ENCODE peak calls at places on chromosomes 5 and 9, in nine cellular contexts. One of them, this sample, is unnamed.

GRCh38 chr9:33813712-33814641 is 3.0 kb upstream of the UBE2R2 start:
- DNase-seq in GDM1: no peak
- DNase-seq in SK-N-DZ: peak
- DNase-seq in HepG2: peak
- DNase-seq in stomach: no peak
- DNase-seq in lung microvascular endothelial cell: peak
- DNase-seq in globus pallidus: peak
- DNase-seq in fibroblast of lung: peak
- DNase-seq in stimulated activated CD8-positive, alpha-beta memory T cell treated with anti-CD3 and anti-CD28 coated beads, Interleukin-15, amount 100 ng/mL, for 1 hour: no peak
- DNase-seq in this sample: peak

GRCh38 chr9:33380390-33381094 is 21.8 kb downstream of the AQP7 start:
- DNase-seq in HepG2: no peak
- DNase-seq in stomach: no peak
- DNase-seq in SK-N-DZ: no peak
- DNase-seq in lung microvascular endothelial cell: no peak
- DNase-seq in stimulated activated CD8-positive, alpha-beta memory T cell treated with anti-CD3 and anti-CD28 coated beads, Interleukin-15, amount 100 ng/mL, for 1 hour: no peak
- DNase-seq in GDM1: no peak
- DNase-seq in globus pallidus: no peak
- DNase-seq in fibroblast of lung: no peak
- DNase-seq in this sample: no peak

GRCh38 chr9:120363697-120364096 is 216.3 kb downstream of the CDK5RAP2 start:
- DNase-seq in stimulated activated CD8-positive, alpha-beta memory T cell treated with anti-CD3 and anti-CD28 coated beads, Interleukin-15, amount 100 ng/mL, for 1 hour: no peak
- DNase-seq in fibroblast of lung: no peak
- DNase-seq in lung microvascular endothelial cell: no peak
- DNase-seq in GDM1: no peak
- DNase-seq in HepG2: no peak
- DNase-seq in stomach: no peak
- DNase-seq in SK-N-DZ: peak
- DNase-seq in globus pallidus: no peak
- DNase-seq in this sample: no peak

GRCh38 chr9:127215266-127216209 is 49.0 kb upstream of the GARNL3 start:
- DNase-seq in stomach: no peak
- DNase-seq in HepG2: no peak
- DNase-seq in stimulated activated CD8-positive, alpha-beta memory T cell treated with anti-CD3 and anti-CD28 coated beads, Interleukin-15, amount 100 ng/mL, for 1 hour: no peak
- DNase-seq in GDM1: no peak
- DNase-seq in SK-N-DZ: no peak
- DNase-seq in lung microvascular endothelial cell: no peak
- DNase-seq in fibroblast of lung: no peak
- DNase-seq in globus pallidus: no peak
- DNase-seq in this sample: no peak

GRCh38 chr5:75843319-75843718 is 126.1 kb upstream of the POC5 start:
- DNase-seq in globus pallidus: no peak
- DNase-seq in SK-N-DZ: no peak
- DNase-seq in stimulated activated CD8-positive, alpha-beta memory T cell treated with anti-CD3 and anti-CD28 coated beads, Interleukin-15, amount 100 ng/mL, for 1 hour: no peak
- DNase-seq in fibroblast of lung: no peak
- DNase-seq in stomach: no peak
- DNase-seq in GDM1: no peak
- DNase-seq in HepG2: no peak
- DNase-seq in lung microvascular endothelial cell: no peak
- DNase-seq in this sample: no peak

GRCh38 chr5:110925398-110925797 is 146.1 kb upstream of the TSLP start:
- DNase-seq in HepG2: no peak
- DNase-seq in lung microvascular endothelial cell: no peak
- DNase-seq in fibroblast of lung: peak
- DNase-seq in GDM1: no peak
- DNase-seq in globus pallidus: no peak
- DNase-seq in stimulated activated CD8-positive, alpha-beta memory T cell treated with anti-CD3 and anti-CD28 coated beads, Interleukin-15, amount 100 ng/mL, for 1 hour: no peak
- DNase-seq in SK-N-DZ: no peak
- DNase-seq in stomach: no peak
- DNase-seq in this sample: no peak

GRCh38 chr9:34651876-34652602 is at the start of gene IL11RA:
- DNase-seq in lung microvascular endothelial cell: peak
- DNase-seq in stimulated activated CD8-positive, alpha-beta memory T cell treated with anti-CD3 and anti-CD28 coated beads, Interleukin-15, amount 100 ng/mL, for 1 hour: no peak
- DNase-seq in stomach: peak
- DNase-seq in globus pallidus: peak
- DNase-seq in GDM1: no peak
- DNase-seq in fibroblast of lung: peak
- DNase-seq in HepG2: peak
- DNase-seq in SK-N-DZ: peak
- DNase-seq in this sample: peak

GRCh38 chr9:98391884-98392283 is 136.4 kb upstream of the TBC1D2 start:
- DNase-seq in globus pallidus: no peak
- DNase-seq in SK-N-DZ: no peak
- DNase-seq in GDM1: no peak
- DNase-seq in stomach: no peak
- DNase-seq in stimulated activated CD8-positive, alpha-beta memory T cell treated with anti-CD3 and anti-CD28 coated beads, Interleukin-15, amount 100 ng/mL, for 1 hour: no peak
- DNase-seq in fibroblast of lung: no peak
- DNase-seq in HepG2: no peak
- DNase-seq in lung microvascular endothelial cell: no peak
- DNase-seq in this sample: no peak

GRCh38 chr5:28249771-28250415 is 1211.5 kb upstream of the CDH9 start:
- DNase-seq in SK-N-DZ: no peak
- DNase-seq in GDM1: no peak
- DNase-seq in globus pallidus: no peak
- DNase-seq in HepG2: no peak
- DNase-seq in stimulated activated CD8-positive, alpha-beta memory T cell treated with anti-CD3 and anti-CD28 coated beads, Interleukin-15, amount 100 ng/mL, for 1 hour: no peak
- DNase-seq in lung microvascular endothelial cell: no peak
- DNase-seq in fibroblast of lung: peak
- DNase-seq in stomach: no peak
- DNase-seq in this sample: no peak

GRCh38 chr9:36840895-36841536 is 193.1 kb downstream of the PAX5 start:
- DNase-seq in HepG2: peak
- DNase-seq in stimulated activated CD8-positive, alpha-beta memory T cell treated with anti-CD3 and anti-CD28 coated beads, Interleukin-15, amount 100 ng/mL, for 1 hour: no peak
- DNase-seq in GDM1: no peak
- DNase-seq in SK-N-DZ: no peak
- DNase-seq in lung microvascular endothelial cell: no peak
- DNase-seq in globus pallidus: no peak
- DNase-seq in stomach: no peak
- DNase-seq in fibroblast of lung: no peak
- DNase-seq in this sample: no peak

GRCh38 chr5:547086-547924 is 23.1 kb upstream of the SLC9A3 start:
- DNase-seq in globus pallidus: no peak
- DNase-seq in stomach: no peak
- DNase-seq in lung microvascular endothelial cell: no peak
- DNase-seq in GDM1: no peak
- DNase-seq in fibroblast of lung: no peak
- DNase-seq in HepG2: no peak
- DNase-seq in stimulated activated CD8-positive, alpha-beta memory T cell treated with anti-CD3 and anti-CD28 coated beads, Interleukin-15, amount 100 ng/mL, for 1 hour: no peak
- DNase-seq in SK-N-DZ: no peak
- DNase-seq in this sample: peak

GRCh38 chr9:93170571-93170970 is 13.4 kb upstream of the WNK2 start:
- DNase-seq in stomach: no peak
- DNase-seq in HepG2: no peak
- DNase-seq in lung microvascular endothelial cell: no peak
- DNase-seq in stimulated activated CD8-positive, alpha-beta memory T cell treated with anti-CD3 and anti-CD28 coated beads, Interleukin-15, amount 100 ng/mL, for 1 hour: no peak
- DNase-seq in fibroblast of lung: no peak
- DNase-seq in SK-N-DZ: no peak
- DNase-seq in globus pallidus: no peak
- DNase-seq in GDM1: no peak
- DNase-seq in this sample: no peak

GRCh38 chr5:134578578-134579283 is 53.3 kb downstream of the JADE2 start:
- DNase-seq in globus pallidus: no peak
- DNase-seq in stomach: no peak
- DNase-seq in fibroblast of lung: no peak
- DNase-seq in lung microvascular endothelial cell: no peak
- DNase-seq in SK-N-DZ: no peak
- DNase-seq in stimulated activated CD8-positive, alpha-beta memory T cell treated with anti-CD3 and anti-CD28 coated beads, Interleukin-15, amount 100 ng/mL, for 1 hour: no peak
- DNase-seq in HepG2: no peak
- DNase-seq in GDM1: no peak
- DNase-seq in this sample: no peak

GRCh38 chr9:116087246-116087645 is 66.3 kb upstream of the PAPPA start:
- DNase-seq in stomach: peak
- DNase-seq in stimulated activated CD8-positive, alpha-beta memory T cell treated with anti-CD3 and anti-CD28 coated beads, Interleukin-15, amount 100 ng/mL, for 1 hour: no peak
- DNase-seq in GDM1: no peak
- DNase-seq in HepG2: no peak
- DNase-seq in fibroblast of lung: peak
- DNase-seq in SK-N-DZ: no peak
- DNase-seq in lung microvascular endothelial cell: no peak
- DNase-seq in globus pallidus: peak
- DNase-seq in this sample: no peak

GRCh38 chr5:159849437-159850191 is 66.7 kb upstream of the ADRA1B start:
- DNase-seq in stimulated activated CD8-positive, alpha-beta memory T cell treated with anti-CD3 and anti-CD28 coated beads, Interleukin-15, amount 100 ng/mL, for 1 hour: no peak
- DNase-seq in SK-N-DZ: no peak
- DNase-seq in stomach: no peak
- DNase-seq in lung microvascular endothelial cell: no peak
- DNase-seq in fibroblast of lung: peak
- DNase-seq in GDM1: no peak
- DNase-seq in HepG2: no peak
- DNase-seq in globus pallidus: no peak
- DNase-seq in this sample: no peak

GRCh38 chr5:115949096-115949495 is 13.2 kb upstream of the LVRN start:
- DNase-seq in fibroblast of lung: peak
- DNase-seq in stimulated activated CD8-positive, alpha-beta memory T cell treated with anti-CD3 and anti-CD28 coated beads, Interleukin-15, amount 100 ng/mL, for 1 hour: no peak
- DNase-seq in stomach: no peak
- DNase-seq in HepG2: no peak
- DNase-seq in lung microvascular endothelial cell: no peak
- DNase-seq in GDM1: no peak
- DNase-seq in globus pallidus: no peak
- DNase-seq in SK-N-DZ: no peak
- DNase-seq in this sample: no peak

GRCh38 chr5:140321796-140322195 is 18.9 kb upstream of the PFDN1 start:
- DNase-seq in stomach: no peak
- DNase-seq in HepG2: no peak
- DNase-seq in globus pallidus: peak
- DNase-seq in fibroblast of lung: no peak
- DNase-seq in SK-N-DZ: no peak
- DNase-seq in GDM1: no peak
- DNase-seq in lung microvascular endothelial cell: no peak
- DNase-seq in stimulated activated CD8-positive, alpha-beta memory T cell treated with anti-CD3 and anti-CD28 coated beads, Interleukin-15, amount 100 ng/mL, for 1 hour: no peak
- DNase-seq in this sample: peak

GRCh38 chr9:128117613-128118471 is 9.7 kb downstream of the PTGES2 start:
- DNase-seq in fibroblast of lung: peak
- DNase-seq in stimulated activated CD8-positive, alpha-beta memory T cell treated with anti-CD3 and anti-CD28 coated beads, Interleukin-15, amount 100 ng/mL, for 1 hour: peak
- DNase-seq in stomach: peak
- DNase-seq in SK-N-DZ: peak
- DNase-seq in globus pallidus: peak
- DNase-seq in GDM1: peak
- DNase-seq in HepG2: peak
- DNase-seq in lung microvascular endothelial cell: peak
- DNase-seq in this sample: peak

GRCh38 chr9:87673446-87674109 is 52.3 kb upstream of the CTSL start:
- DNase-seq in GDM1: no peak
- DNase-seq in SK-N-DZ: no peak
- DNase-seq in stimulated activated CD8-positive, alpha-beta memory T cell treated with anti-CD3 and anti-CD28 coated beads, Interleukin-15, amount 100 ng/mL, for 1 hour: no peak
- DNase-seq in stomach: peak
- DNase-seq in lung microvascular endothelial cell: no peak
- DNase-seq in fibroblast of lung: no peak
- DNase-seq in HepG2: no peak
- DNase-seq in globus pallidus: no peak
- DNase-seq in this sample: no peak

This sample was measured in CD14-positive monocyte.